ENCODE peak calls at places on chromosome 9, in seven cellular contexts. O is neural progenitor cell; Y is CD8-positive, alpha-beta memory T cell; X is trophoblast cell; J is H1; I is psoas muscle; F is lower lobe of right lung. N is an unnamed sample.

GRCh38 chr9:105993051-105993854 is 298.9 kb downstream of the TMEM38B start:
- DNase-seq in J (no peak), O (no peak), I (no peak), Y (no peak), X (no peak), F (no peak), N (peak; percentile 43)

GRCh38 chr9:92295827-92296258 is 2.3 kb upstream of the IARS1 start:
- DNase-seq in X (no peak), O (peak; percentile 11), Y (no peak), I (no peak), J (no peak), F (no peak), N (no peak)

GRCh38 chr9:121748727-121749546 is 97.5 kb downstream of the DAB2IP start:
- DNase-seq in X (no peak), J (no peak), Y (no peak), O (no peak), I (peak; percentile 70), F (no peak), N (no peak)

GRCh38 chr9:20981486-20981885 is 50.0 kb downstream of the HACD4 start:
- DNase-seq in Y (no peak), O (no peak), J (no peak), F (peak; percentile 54), I (no peak), X (no peak), N (no peak)

GRCh38 chr9:136710543-136710942 is 1.8 kb upstream of the DIPK1B start:
- DNase-seq in O (no peak), X (no peak), J (no peak), I (no peak), F (no peak), Y (no peak), N (no peak)

GRCh38 chr9:96459268-96460007 is 9.5 kb downstream of the HABP4 start:
- DNase-seq in I (no peak), Y (no peak), J (no peak), F (no peak), X (no peak), O (no peak), N (no peak)

GRCh38 chr9:13857521-13857920 is 456.4 kb downstream of the NFIB start:
- DNase-seq in I (no peak), F (no peak), O (no peak), X (no peak), Y (no peak), J (no peak), N (no peak)

GRCh38 chr9:110814159-110814558 is 145.6 kb downstream of the MUSK start:
- DNase-seq in F (no peak), I (no peak), X (peak; percentile 57), Y (no peak), O (no peak), J (no peak), N (no peak)

GRCh38 chr9:68861436-68861835 is 152.5 kb downstream of the PRKACG start:
- DNase-seq in F (no peak), X (no peak), O (no peak), Y (no peak), J (no peak), I (no peak), N (no peak)

GRCh38 chr9:89835676-89836075 is 230.9 kb downstream of the GADD45G start:
- DNase-seq in O (no peak), X (no peak), F (no peak), Y (no peak), J (no peak), I (no peak), N (no peak)

GRCh38 chr9:6068983-6069382 is 53.6 kb upstream of the RANBP6 start:
- DNase-seq in I (no peak), F (no peak), O (no peak), J (no peak), Y (no peak), X (no peak), N (no peak)

GRCh38 chr9:91815896-91816295 is 134.1 kb downstream of the ROR2 start:
- DNase-seq in I (no peak), O (no peak), F (no peak), Y (no peak), X (no peak), J (no peak), N (no peak)

GRCh38 chr9:75438716-75439115 is 350.4 kb downstream of the OSTF1 start:
- DNase-seq in X (no peak), J (no peak), Y (no peak), I (no peak), F (no peak), O (no peak), N (no peak)

GRCh38 chr9:122107291-122107805 is 14.2 kb upstream of the TTLL11 start:
- DNase-seq in X (no peak), O (no peak), J (no peak), I (no peak), Y (no peak), F (no peak), N (peak; percentile 8)

GRCh38 chr9:134222018-134222573 is 57.7 kb upstream of the RNU6ATAC start:
- DNase-seq in J (no peak), O (no peak), I (peak; percentile 8), Y (no peak), F (peak; percentile 21), X (no peak), N (peak; percentile 27)

GRCh38 chr9:127309715-127310114 is 45.1 kb downstream of the GARNL3 start:
- DNase-seq in O (no peak), J (no peak), X (peak; percentile 63), I (no peak), Y (no peak), F (no peak), N (no peak)

GRCh38 chr9:33159760-33160127 is 7.4 kb downstream of the B4GALT1 start:
- DNase-seq in F (peak; percentile 69), Y (peak; percentile 46), J (no peak), I (peak; percentile 55), O (no peak), X (peak; percentile 83), N (no peak)

GRCh38 chr9:33158555-33159057 is 8.5 kb downstream of the B4GALT1 start:
- DNase-seq in X (no peak), O (no peak), F (no peak), J (no peak), I (no peak), Y (no peak), N (no peak)

GRCh38 chr9:33161011-33161588 is 6.0 kb downstream of the B4GALT1 start:
- DNase-seq in Y (peak; percentile 41), I (peak; percentile 70), O (peak; percentile 19), F (peak; percentile 82), J (no peak), X (peak; percentile 87), N (no peak)

GRCh38 chr9:33157960-33158359 is 9.2 kb downstream of the B4GALT1 start:
- DNase-seq in F (no peak), J (no peak), I (no peak), X (peak; percentile 92), Y (no peak), O (peak; percentile 31), N (no peak)

GRCh38 chr9:33159058-33159759 is 7.9 kb downstream of the B4GALT1 start:
- DNase-seq in J (no peak), Y (no peak), F (peak; percentile 79), I (peak; percentile 71), O (no peak), X (no peak), N (peak; percentile 22)
- H3K27ac ChIP-seq in J (no peak overlapping the region), Y (peak overlapping the region; percentile 86), F (peak overlapping the region; percentile 97), I (peak overlapping the region; percentile 95), O (no peak overlapping the region), X (peak overlapping the region; percentile 100), N (peak overlapping the region; percentile 64)

GRCh38 chr9:128905964-128906363 is 14.8 kb upstream of the PHYHD1 start:
- DNase-seq in F (no peak), I (no peak), O (no peak), X (no peak), Y (no peak), J (no peak), N (no peak)

GRCh38 chr9:128902351-128903078 is 18.3 kb upstream of the PHYHD1 start:
- DNase-seq in X (no peak), F (peak; percentile 66), Y (peak; percentile 71), J (no peak), I (no peak), O (no peak), N (no peak)

GRCh38 chr9:128903079-128903461 is 17.7 kb upstream of the PHYHD1 start:
- DNase-seq in J (no peak), X (no peak), Y (no peak), F (no peak), O (no peak), I (no peak), N (no peak)

GRCh38 chr9:128901822-128902221 is 19.0 kb upstream of the PHYHD1 start:
- DNase-seq in F (no peak), X (no peak), I (no peak), Y (no peak), O (no peak), J (no peak), N (no peak)

GRCh38 chr9:128903871-128904371 is 16.9 kb upstream of the PHYHD1 start:
- DNase-seq in Y (no peak), J (no peak), O (no peak), I (no peak), X (no peak), F (no peak), N (no peak)
- H3K27ac ChIP-seq in Y (no peak overlapping the region), J (no peak overlapping the region), O (no peak overlapping the region), I (no peak overlapping the region), X (no peak overlapping the region), F (peak overlapping the region; percentile 24), N (no peak overlapping the region)

GRCh38 chr9:22158983-22159382 is 149.9 kb upstream of the CDKN2B start:
- DNase-seq in J (no peak), O (no peak), Y (no peak), X (no peak), F (peak; percentile 86), I (peak; percentile 23), N (no peak)

GRCh38 chr9:22158275-22158674 is 149.2 kb upstream of the CDKN2B start:
- DNase-seq in X (no peak), I (no peak), Y (no peak), J (no peak), F (no peak), O (no peak), N (no peak)

GRCh38 chr9:22157271-22157670 is 148.2 kb upstream of the CDKN2B start:
- DNase-seq in Y (no peak), X (no peak), I (no peak), O (no peak), F (no peak), J (no peak), N (no peak)

GRCh38 chr9:22156586-22156985 is 147.5 kb upstream of the CDKN2B start:
- DNase-seq in I (no peak), J (no peak), O (no peak), Y (no peak), F (no peak), X (no peak), N (no peak)

GRCh38 chr9:22157831-22158230 is 148.7 kb upstream of the CDKN2B start:
- DNase-seq in F (no peak), O (no peak), X (no peak), J (no peak), I (no peak), Y (no peak), N (no peak)
- H3K27ac ChIP-seq in F (no peak overlapping the region), O (no peak overlapping the region), X (no peak overlapping the region), J (no peak overlapping the region), I (no peak overlapping the region), Y (no peak overlapping the region), N (no peak overlapping the region)

GRCh38 chr9:70043285-70043684 is 363 bp upstream of the MAMDC2 start:
- DNase-seq in F (no peak), J (no peak), I (no peak), Y (no peak), O (peak; percentile 89), X (no peak), N (no peak)
- H3K27ac ChIP-seq in F (peak overlapping the region; percentile 61), J (no peak overlapping the region), I (peak overlapping the region; percentile 5), Y (no peak overlapping the region), O (peak overlapping the region; percentile 93), X (no peak overlapping the region), N (no peak overlapping the region)

GRCh38 chr9:34347800-34348158 is 18.4 kb downstream of the NUDT2 start:
- DNase-seq in O (no peak), Y (no peak), X (no peak), F (no peak), J (no peak), I (no peak), N (no peak)
- H3K27ac ChIP-seq in O (no peak overlapping the region), Y (no peak overlapping the region), X (no peak overlapping the region), F (no peak overlapping the region), J (no peak overlapping the region), I (no peak overlapping the region), N (no peak overlapping the region)